ENCODE peak calls at places on chromosome 13, in nine cellular contexts. N, H, R, B, M, A, T, Q and W are unnamed samples.

GRCh38 chr13:59519776-59520175 is 644.0 kb downstream of the DIAPH3 start:
- DNase-seq in N (no peak), H (no peak), R (no peak), B (no peak), M (no peak), A (no peak), T (no peak), Q (peak; percentile 30), W (peak; percentile 14)

GRCh38 chr13:67614577-67614976 is 384.4 kb upstream of the PCDH9 start:
- DNase-seq in N (no peak), H (no peak), R (no peak), B (no peak), M (no peak), A (no peak), T (no peak), Q (no peak), W (no peak)

GRCh38 chr13:38543561-38543960 is 143.3 kb upstream of the FREM2 start:
- DNase-seq in N (no peak), H (no peak), R (no peak), B (no peak), M (no peak), A (no peak), T (no peak), Q (no peak), W (peak; percentile 64)

GRCh38 chr13:59687028-59687427 is 476.7 kb downstream of the DIAPH3 start:
- DNase-seq in N (no peak), H (no peak), R (no peak), B (no peak), M (no peak), A (no peak), T (no peak), Q (peak; percentile 23), W (no peak)

GRCh38 chr13:94065741-94066140 is 413.7 kb downstream of the DCT start:
- DNase-seq in N (no peak), H (no peak), R (no peak), B (no peak), M (no peak), A (peak; percentile 5), T (no peak), Q (peak; percentile 56), W (peak; percentile 63)

GRCh38 chr13:105878119-105878518 is 657.3 kb downstream of the EFNB2 start:
- DNase-seq in N (no peak), H (no peak), R (no peak), B (no peak), M (no peak), A (peak; percentile 20), T (no peak), Q (no peak), W (no peak)

GRCh38 chr13:80469105-80469840 is 128.3 kb upstream of the SPRY2 start:
- DNase-seq in N (no peak), H (no peak), R (no peak), B (no peak), M (no peak), A (no peak), T (no peak), Q (no peak), W (no peak)

GRCh38 chr13:95388420-95389079 is 87.3 kb upstream of the ABCC4 start:
- DNase-seq in N (no peak), H (no peak), R (no peak), B (no peak), M (peak; percentile 78), A (no peak), T (peak; percentile 15), Q (no peak), W (no peak)

GRCh38 chr13:23888658-23889597 is at the start of gene MIPEP:
- DNase-seq in N (peak; percentile 97), H (peak; percentile 92), R (peak; percentile 82), B (peak; percentile 84), M (peak; percentile 98), A (peak; percentile 97), T (peak; percentile 87), Q (peak; percentile 95), W (peak; percentile 90)

GRCh38 chr13:55517312-55517711 is 1623.4 kb upstream of the PRR20A start:
- DNase-seq in N (no peak), H (peak; percentile 2), R (no peak), B (no peak), M (no peak), A (no peak), T (no peak), Q (no peak), W (no peak)

GRCh38 chr13:108220042-108220441 is 1.9 kb downstream of the ABHD13 start:
- DNase-seq in N (no peak), H (no peak), R (no peak), B (no peak), M (no peak), A (no peak), T (no peak), Q (no peak), W (no peak)

GRCh38 chr13:97223711-97224461 is 1.8 kb downstream of the MBNL2 start:
- DNase-seq in N (peak; percentile 73), H (peak; percentile 35), R (no peak), B (peak; percentile 19), M (peak; percentile 45), A (peak; percentile 96), T (peak; percentile 9), Q (peak; percentile 95), W (peak; percentile 95)

GRCh38 chr13:51017516-51017915 is 93.6 kb downstream of the C13orf42 start:
- DNase-seq in N (no peak), H (no peak), R (no peak), B (no peak), M (no peak), A (no peak), T (no peak), Q (no peak), W (no peak)

GRCh38 chr13:101487046-101487830 is 34.8 kb downstream of the ITGBL1 start:
- DNase-seq in N (no peak), H (no peak), R (no peak), B (no peak), M (no peak), A (no peak), T (no peak), Q (no peak), W (no peak)

GRCh38 chr13:53782400-53783030 is 753.9 kb downstream of the OLFM4 start:
- DNase-seq in N (peak; percentile 92), H (peak; percentile 3), R (no peak), B (no peak), M (peak; percentile 82), A (peak; percentile 66), T (no peak), Q (peak; percentile 27), W (peak; percentile 18)

GRCh38 chr13:114073881-114074551 is 58.4 kb downstream of the RASA3 start:
- DNase-seq in N (peak; percentile 4), H (no peak), R (peak; percentile 12), B (no peak), M (no peak), A (no peak), T (no peak), Q (no peak), W (no peak)